ENCODE peak calls at places on chromosomes 13 and 19, in nine cellular contexts. One of them, this sample, is unnamed. For H3K9me3, the result is how much of the 10 kb centered on the place peaks cover.

GRCh38 chr19:4032436-4032835 is 24.9 kb downstream of the PIAS4 start:
- ATAC-seq in right lobe of liver: no peak
- ATAC-seq in heart left ventricle: no peak
- ATAC-seq in HCT116: no peak
- ATAC-seq in upper lobe of left lung: no peak
- ATAC-seq in gastrocnemius medialis: no peak
- ATAC-seq in K562: no peak
- ATAC-seq in body of pancreas: no peak
- ATAC-seq in A549: no peak
- ATAC-seq in this sample: no peak

GRCh38 chr19:6522712-6523111 is 8.1 kb upstream of the TNFSF9 start:
- ATAC-seq in right lobe of liver: no peak
- ATAC-seq in heart left ventricle: no peak
- ATAC-seq in HCT116: no peak
- ATAC-seq in upper lobe of left lung: no peak
- ATAC-seq in gastrocnemius medialis: no peak
- ATAC-seq in K562: no peak
- ATAC-seq in body of pancreas: no peak
- ATAC-seq in A549: no peak
- ATAC-seq in this sample: no peak

GRCh38 chr19:16442386-16443276 is 29.1 kb downstream of the EPS15L1 start:
- ATAC-seq in right lobe of liver: no peak
- ATAC-seq in heart left ventricle: peak
- ATAC-seq in HCT116: no peak
- ATAC-seq in upper lobe of left lung: no peak
- ATAC-seq in gastrocnemius medialis: no peak
- ATAC-seq in K562: no peak
- ATAC-seq in body of pancreas: peak
- ATAC-seq in A549: no peak
- ATAC-seq in this sample: no peak

GRCh38 chr19:35703343-35703742 is 1.0 kb upstream of the ZBTB32 start:
- ATAC-seq in right lobe of liver: no peak
- ATAC-seq in heart left ventricle: no peak
- ATAC-seq in HCT116: no peak
- ATAC-seq in upper lobe of left lung: no peak
- ATAC-seq in gastrocnemius medialis: no peak
- ATAC-seq in K562: no peak
- ATAC-seq in body of pancreas: peak
- ATAC-seq in A549: no peak
- ATAC-seq in this sample: no peak

GRCh38 chr19:38149597-38149996 is 74.4 kb downstream of the DPF1 start:
- ATAC-seq in right lobe of liver: no peak
- ATAC-seq in heart left ventricle: no peak
- ATAC-seq in HCT116: peak
- ATAC-seq in upper lobe of left lung: no peak
- ATAC-seq in gastrocnemius medialis: no peak
- ATAC-seq in K562: peak
- ATAC-seq in body of pancreas: no peak
- ATAC-seq in A549: peak
- ATAC-seq in this sample: no peak

GRCh38 chr19:4338441-4339350 is at the start of gene STAP2:
- ATAC-seq in right lobe of liver: peak
- ATAC-seq in heart left ventricle: no peak
- ATAC-seq in HCT116: no peak
- ATAC-seq in upper lobe of left lung: no peak
- ATAC-seq in gastrocnemius medialis: no peak
- ATAC-seq in K562: no peak
- ATAC-seq in body of pancreas: peak
- ATAC-seq in A549: no peak
- ATAC-seq in this sample: no peak

GRCh38 chr13:41780736-41781708 is 179.9 kb downstream of the VWA8 start:
- ATAC-seq in right lobe of liver: no peak
- ATAC-seq in heart left ventricle: peak
- ATAC-seq in HCT116: no peak
- ATAC-seq in upper lobe of left lung: no peak
- ATAC-seq in gastrocnemius medialis: peak
- ATAC-seq in K562: no peak
- ATAC-seq in body of pancreas: peak
- ATAC-seq in A549: no peak
- ATAC-seq in this sample: peak

GRCh38 chr19:15287496-15287895 is 44.8 kb downstream of the BRD4 start:
- ATAC-seq in right lobe of liver: no peak
- ATAC-seq in heart left ventricle: no peak
- ATAC-seq in HCT116: no peak
- ATAC-seq in upper lobe of left lung: no peak
- ATAC-seq in gastrocnemius medialis: no peak
- ATAC-seq in K562: no peak
- ATAC-seq in body of pancreas: no peak
- ATAC-seq in A549: no peak
- ATAC-seq in this sample: no peak

GRCh38 chr13:107608736-107609135 is 606.6 kb downstream of the LIG4 start:
- ATAC-seq in right lobe of liver: no peak
- ATAC-seq in heart left ventricle: no peak
- ATAC-seq in HCT116: no peak
- ATAC-seq in upper lobe of left lung: no peak
- ATAC-seq in gastrocnemius medialis: no peak
- ATAC-seq in K562: no peak
- ATAC-seq in body of pancreas: no peak
- ATAC-seq in A549: no peak
- ATAC-seq in this sample: no peak

GRCh38 chr13:21395953-21396352 is 63.1 kb downstream of the ZDHHC20 start:
- ATAC-seq in right lobe of liver: no peak
- ATAC-seq in heart left ventricle: no peak
- ATAC-seq in HCT116: no peak
- ATAC-seq in upper lobe of left lung: no peak
- ATAC-seq in gastrocnemius medialis: no peak
- ATAC-seq in K562: no peak
- ATAC-seq in body of pancreas: no peak
- ATAC-seq in A549: no peak
- ATAC-seq in this sample: no peak

GRCh38 chr13:20997301-20998061 is 63.9 kb downstream of the LATS2 start:
- ATAC-seq in right lobe of liver: peak
- ATAC-seq in heart left ventricle: peak
- ATAC-seq in HCT116: no peak
- ATAC-seq in upper lobe of left lung: peak
- ATAC-seq in gastrocnemius medialis: no peak
- ATAC-seq in K562: no peak
- ATAC-seq in body of pancreas: no peak
- ATAC-seq in A549: no peak
- ATAC-seq in this sample: peak

GRCh38 chr13:94063096-94063495 is 416.4 kb downstream of the DCT start:
- ATAC-seq in right lobe of liver: no peak
- ATAC-seq in heart left ventricle: no peak
- ATAC-seq in HCT116: no peak
- ATAC-seq in upper lobe of left lung: no peak
- ATAC-seq in gastrocnemius medialis: no peak
- ATAC-seq in K562: no peak
- ATAC-seq in body of pancreas: no peak
- ATAC-seq in A549: no peak
- ATAC-seq in this sample: no peak

GRCh38 chr13:46756977-46757376 is 40.0 kb downstream of the ESD start:
- ATAC-seq in right lobe of liver: no peak
- ATAC-seq in heart left ventricle: no peak
- ATAC-seq in HCT116: no peak
- ATAC-seq in upper lobe of left lung: no peak
- ATAC-seq in gastrocnemius medialis: no peak
- ATAC-seq in K562: no peak
- ATAC-seq in body of pancreas: no peak
- ATAC-seq in A549: no peak
- ATAC-seq in this sample: peak

GRCh38 chr13:32202268-32202667 is 112.9 kb downstream of the ZAR1L start:
- ATAC-seq in right lobe of liver: no peak
- ATAC-seq in heart left ventricle: no peak
- ATAC-seq in HCT116: no peak
- ATAC-seq in upper lobe of left lung: no peak
- ATAC-seq in gastrocnemius medialis: no peak
- ATAC-seq in K562: no peak
- ATAC-seq in body of pancreas: no peak
- ATAC-seq in A549: no peak
- ATAC-seq in this sample: no peak

GRCh38 chr13:43411741-43412140 is 375.0 kb downstream of the ENOX1 start:
- ATAC-seq in right lobe of liver: no peak
- ATAC-seq in heart left ventricle: peak
- ATAC-seq in HCT116: no peak
- ATAC-seq in upper lobe of left lung: no peak
- ATAC-seq in gastrocnemius medialis: peak
- ATAC-seq in K562: no peak
- ATAC-seq in body of pancreas: no peak
- ATAC-seq in A549: no peak
- ATAC-seq in this sample: peak

GRCh38 chr19:44552324-44552723 is 22.8 kb upstream of the CEACAM20 start:
- ATAC-seq in right lobe of liver: peak
- ATAC-seq in heart left ventricle: no peak
- ATAC-seq in HCT116: peak
- ATAC-seq in upper lobe of left lung: peak
- ATAC-seq in gastrocnemius medialis: no peak
- ATAC-seq in K562: peak
- ATAC-seq in body of pancreas: no peak
- ATAC-seq in A549: peak
- ATAC-seq in this sample: no peak

GRCh38 chr13:21901772-21902708 is 231.2 kb downstream of the FGF9 start:
- ATAC-seq in right lobe of liver: no peak
- ATAC-seq in heart left ventricle: peak
- ATAC-seq in HCT116: no peak
- ATAC-seq in upper lobe of left lung: peak
- ATAC-seq in gastrocnemius medialis: no peak
- ATAC-seq in K562: no peak
- ATAC-seq in body of pancreas: no peak
- ATAC-seq in A549: no peak
- ATAC-seq in this sample: peak

GRCh38 chr13:98447881-98448641 is 128.8 kb downstream of the STK24 start:
- ATAC-seq in right lobe of liver: no peak
- ATAC-seq in heart left ventricle: no peak
- ATAC-seq in HCT116: peak
- ATAC-seq in upper lobe of left lung: no peak
- ATAC-seq in gastrocnemius medialis: no peak
- ATAC-seq in K562: peak
- ATAC-seq in body of pancreas: no peak
- ATAC-seq in A549: no peak
- ATAC-seq in this sample: no peak

GRCh38 chr19:39701291-39701690 is 3.0 kb upstream of the LGALS14 start:
- ATAC-seq in right lobe of liver: no peak
- ATAC-seq in heart left ventricle: no peak
- ATAC-seq in HCT116: no peak
- ATAC-seq in upper lobe of left lung: no peak
- ATAC-seq in gastrocnemius medialis: no peak
- ATAC-seq in K562: no peak
- ATAC-seq in body of pancreas: no peak
- ATAC-seq in A549: no peak
- ATAC-seq in this sample: no peak
- TF ChIP-seq POLR2A in right lobe of liver: no peak
- TF ChIP-seq POLR2A in heart left ventricle: no peak
- TF ChIP-seq POLR2A in HCT116: no peak
- TF ChIP-seq POLR2A in upper lobe of left lung: no peak
- TF ChIP-seq POLR2A in gastrocnemius medialis: no peak
- TF ChIP-seq POLR2A in K562: no peak
- TF ChIP-seq POLR2A in body of pancreas: no peak
- TF ChIP-seq POLR2A in A549: no peak
- TF ChIP-seq POLR2A in this sample: no peak

GRCh38 chr19:29170554-29170953 is 42.4 kb downstream of the UQCRFS1 start:
- ATAC-seq in right lobe of liver: no peak
- ATAC-seq in heart left ventricle: no peak
- ATAC-seq in HCT116: no peak
- ATAC-seq in upper lobe of left lung: no peak
- ATAC-seq in gastrocnemius medialis: no peak
- ATAC-seq in K562: no peak
- ATAC-seq in body of pancreas: no peak
- ATAC-seq in A549: no peak
- ATAC-seq in this sample: no peak

GRCh38 chr19:29172302-29172701 is 40.6 kb downstream of the UQCRFS1 start:
- ATAC-seq in right lobe of liver: no peak
- ATAC-seq in heart left ventricle: no peak
- ATAC-seq in HCT116: no peak
- ATAC-seq in upper lobe of left lung: no peak
- ATAC-seq in gastrocnemius medialis: no peak
- ATAC-seq in K562: no peak
- ATAC-seq in body of pancreas: no peak
- ATAC-seq in A549: no peak
- ATAC-seq in this sample: no peak

GRCh38 chr19:29171525-29171924 is 41.4 kb downstream of the UQCRFS1 start:
- ATAC-seq in right lobe of liver: no peak
- ATAC-seq in heart left ventricle: no peak
- ATAC-seq in HCT116: no peak
- ATAC-seq in upper lobe of left lung: no peak
- ATAC-seq in gastrocnemius medialis: peak
- ATAC-seq in K562: no peak
- ATAC-seq in body of pancreas: no peak
- ATAC-seq in A549: no peak
- ATAC-seq in this sample: no peak

GRCh38 chr19:29176981-29177754 is 35.8 kb downstream of the UQCRFS1 start:
- ATAC-seq in right lobe of liver: no peak
- ATAC-seq in heart left ventricle: no peak
- ATAC-seq in HCT116: no peak
- ATAC-seq in upper lobe of left lung: no peak
- ATAC-seq in gastrocnemius medialis: no peak
- ATAC-seq in K562: no peak
- ATAC-seq in body of pancreas: no peak
- ATAC-seq in A549: no peak
- ATAC-seq in this sample: no peak

GRCh38 chr19:29173896-29174295 is 39.1 kb downstream of the UQCRFS1 start:
- ATAC-seq in right lobe of liver: no peak
- ATAC-seq in heart left ventricle: no peak
- ATAC-seq in HCT116: no peak
- ATAC-seq in upper lobe of left lung: no peak
- ATAC-seq in gastrocnemius medialis: no peak
- ATAC-seq in K562: no peak
- ATAC-seq in body of pancreas: no peak
- ATAC-seq in A549: no peak
- ATAC-seq in this sample: no peak
- H3K9me3 ChIP-seq in right lobe of liver: under half
- H3K9me3 ChIP-seq in heart left ventricle: under half
- H3K9me3 ChIP-seq in HCT116: under half
- H3K9me3 ChIP-seq in upper lobe of left lung: under half
- H3K9me3 ChIP-seq in gastrocnemius medialis: under half
- H3K9me3 ChIP-seq in K562: under half
- H3K9me3 ChIP-seq in body of pancreas: under half
- H3K9me3 ChIP-seq in A549: under half
- H3K9me3 ChIP-seq in this sample: under half

GRCh38 chr19:40229484-40229883 is 3.0 kb upstream of the CCNP start:
- ATAC-seq in right lobe of liver: no peak
- ATAC-seq in heart left ventricle: no peak
- ATAC-seq in HCT116: no peak
- ATAC-seq in upper lobe of left lung: no peak
- ATAC-seq in gastrocnemius medialis: no peak
- ATAC-seq in K562: no peak
- ATAC-seq in body of pancreas: no peak
- ATAC-seq in A549: no peak
- ATAC-seq in this sample: no peak
- TF ChIP-seq POLR2A in right lobe of liver: no peak
- TF ChIP-seq POLR2A in heart left ventricle: no peak
- TF ChIP-seq POLR2A in HCT116: no peak
- TF ChIP-seq POLR2A in upper lobe of left lung: no peak
- TF ChIP-seq POLR2A in gastrocnemius medialis: no peak
- TF ChIP-seq POLR2A in K562: peak
- TF ChIP-seq POLR2A in body of pancreas: no peak
- TF ChIP-seq POLR2A in A549: no peak
- TF ChIP-seq POLR2A in this sample: no peak

DNA sequence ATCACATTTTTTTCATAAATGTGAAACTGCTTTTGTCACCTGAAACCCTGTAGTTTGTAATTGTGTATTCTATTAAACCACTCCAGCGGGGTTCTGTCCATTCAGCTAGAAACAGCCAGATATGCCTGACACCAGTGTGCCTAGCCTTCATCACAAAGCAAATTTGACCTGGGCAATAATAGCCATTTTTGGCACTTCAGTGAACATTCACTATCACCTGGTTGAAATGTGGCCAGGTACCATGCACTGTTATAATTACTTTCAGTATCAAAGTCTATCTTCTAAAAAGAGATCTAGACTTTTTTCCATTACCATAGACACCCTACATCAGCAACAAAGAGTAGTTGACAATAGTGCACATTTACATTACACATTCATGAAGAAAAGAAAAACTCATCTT is 64.5 kb downstream of the ZNF257 start:
- ATAC-seq in right lobe of liver: no peak
- ATAC-seq in heart left ventricle: no peak
- ATAC-seq in HCT116: no peak
- ATAC-seq in upper lobe of left lung: no peak
- ATAC-seq in gastrocnemius medialis: no peak
- ATAC-seq in K562: no peak
- ATAC-seq in body of pancreas: no peak
- ATAC-seq in A549: no peak
- ATAC-seq in this sample: no peak
- H3K9me3 ChIP-seq in right lobe of liver: under half
- H3K9me3 ChIP-seq in heart left ventricle: under half
- H3K9me3 ChIP-seq in HCT116: under half
- H3K9me3 ChIP-seq in upper lobe of left lung: under half
- H3K9me3 ChIP-seq in gastrocnemius medialis: under half
- H3K9me3 ChIP-seq in K562: under half
- H3K9me3 ChIP-seq in body of pancreas: under half
- H3K9me3 ChIP-seq in A549: half or more
- H3K9me3 ChIP-seq in this sample: under half